ENCODE peak calls at places on chromosomes 12 and 14, in eight cellular contexts. One of them, this sample, is unnamed.

GRCh38 chr14:39762576-39763401 is 330.6 kb upstream of the FBXO33 start:
- DNase-seq in GM23248: no peak
- DNase-seq in effector memory CD4-positive, alpha-beta T cell: no peak
- DNase-seq in CD8-positive, alpha-beta memory T cell: no peak
- DNase-seq in hepatocyte: no peak
- DNase-seq in PC-3: no peak
- DNase-seq in keratinocyte: no peak
- DNase-seq in fibroblast of lung: no peak
- DNase-seq in this sample: no peak

GRCh38 chr12:91339106-91339505 is 156.5 kb upstream of the DCN start:
- DNase-seq in effector memory CD4-positive, alpha-beta T cell: no peak
- DNase-seq in fibroblast of lung: no peak
- DNase-seq in GM23248: no peak
- DNase-seq in hepatocyte: no peak
- DNase-seq in PC-3: no peak
- DNase-seq in CD8-positive, alpha-beta memory T cell: no peak
- DNase-seq in keratinocyte: no peak
- DNase-seq in this sample: no peak

GRCh38 chr14:101070540-101071492 is 167.3 kb upstream of the RTL1 start:
- DNase-seq in CD8-positive, alpha-beta memory T cell: no peak
- DNase-seq in PC-3: no peak
- DNase-seq in GM23248: no peak
- DNase-seq in hepatocyte: no peak
- DNase-seq in keratinocyte: no peak
- DNase-seq in fibroblast of lung: no peak
- DNase-seq in effector memory CD4-positive, alpha-beta T cell: no peak
- DNase-seq in this sample: no peak

GRCh38 chr14:85380891-85381290 is 149.1 kb upstream of the FLRT2 start:
- DNase-seq in PC-3: no peak
- DNase-seq in GM23248: peak; percentile 3
- DNase-seq in fibroblast of lung: no peak
- DNase-seq in keratinocyte: no peak
- DNase-seq in effector memory CD4-positive, alpha-beta T cell: no peak
- DNase-seq in hepatocyte: no peak
- DNase-seq in CD8-positive, alpha-beta memory T cell: no peak
- DNase-seq in this sample: no peak

GRCh38 chr12:120903818-120904773 is at the start of gene SPPL3:
- DNase-seq in PC-3: peak; percentile 88
- DNase-seq in CD8-positive, alpha-beta memory T cell: peak; percentile 92
- DNase-seq in hepatocyte: peak; percentile 96
- DNase-seq in effector memory CD4-positive, alpha-beta T cell: peak; percentile 78
- DNase-seq in keratinocyte: no peak
- DNase-seq in GM23248: peak; percentile 94
- DNase-seq in fibroblast of lung: peak; percentile 81
- DNase-seq in this sample: peak; percentile 92

GRCh38 chr14:72463291-72463866 is 430.5 kb downstream of the DPF3 start:
- DNase-seq in hepatocyte: peak; percentile 41
- DNase-seq in GM23248: peak; percentile 45
- DNase-seq in fibroblast of lung: no peak
- DNase-seq in PC-3: peak; percentile 62
- DNase-seq in CD8-positive, alpha-beta memory T cell: no peak
- DNase-seq in effector memory CD4-positive, alpha-beta T cell: no peak
- DNase-seq in keratinocyte: no peak
- DNase-seq in this sample: no peak

GRCh38 chr12:23060161-23060560 is 435.2 kb downstream of the ETNK1 start:
- DNase-seq in PC-3: no peak
- DNase-seq in GM23248: no peak
- DNase-seq in fibroblast of lung: no peak
- DNase-seq in keratinocyte: no peak
- DNase-seq in hepatocyte: no peak
- DNase-seq in CD8-positive, alpha-beta memory T cell: no peak
- DNase-seq in effector memory CD4-positive, alpha-beta T cell: no peak
- DNase-seq in this sample: no peak

GRCh38 chr12:117093431-117093830 is 5.8 kb downstream of the TESC start:
- DNase-seq in fibroblast of lung: no peak
- DNase-seq in effector memory CD4-positive, alpha-beta T cell: no peak
- DNase-seq in hepatocyte: no peak
- DNase-seq in CD8-positive, alpha-beta memory T cell: no peak
- DNase-seq in GM23248: no peak
- DNase-seq in keratinocyte: no peak
- DNase-seq in PC-3: no peak
- DNase-seq in this sample: no peak

GRCh38 chr14:53509845-53510244 is 356.7 kb upstream of the DDHD1 start:
- DNase-seq in hepatocyte: peak; percentile 74
- DNase-seq in PC-3: no peak
- DNase-seq in keratinocyte: peak; percentile 77
- DNase-seq in fibroblast of lung: peak; percentile 99
- DNase-seq in GM23248: peak; percentile 51
- DNase-seq in CD8-positive, alpha-beta memory T cell: no peak
- DNase-seq in effector memory CD4-positive, alpha-beta T cell: no peak
- DNase-seq in this sample: no peak

GRCh38 chr14:67944605-67945004 is 125.0 kb downstream of the RAD51B start:
- DNase-seq in CD8-positive, alpha-beta memory T cell: no peak
- DNase-seq in hepatocyte: no peak
- DNase-seq in GM23248: peak; percentile 18
- DNase-seq in PC-3: no peak
- DNase-seq in fibroblast of lung: no peak
- DNase-seq in keratinocyte: no peak
- DNase-seq in effector memory CD4-positive, alpha-beta T cell: no peak
- DNase-seq in this sample: no peak

GRCh38 chr12:94571556-94571955 is 78.8 kb downstream of the TMCC3 start:
- DNase-seq in GM23248: peak; percentile 33
- DNase-seq in effector memory CD4-positive, alpha-beta T cell: no peak
- DNase-seq in PC-3: peak; percentile 96
- DNase-seq in keratinocyte: no peak
- DNase-seq in hepatocyte: peak; percentile 88
- DNase-seq in CD8-positive, alpha-beta memory T cell: no peak
- DNase-seq in fibroblast of lung: peak; percentile 84
- DNase-seq in this sample: no peak

GRCh38 chr12:107356266-107356936 is 263.1 kb upstream of the CRY1 start:
- DNase-seq in effector memory CD4-positive, alpha-beta T cell: no peak
- DNase-seq in keratinocyte: no peak
- DNase-seq in PC-3: peak; percentile 86
- DNase-seq in fibroblast of lung: peak; percentile 70
- DNase-seq in hepatocyte: peak; percentile 32
- DNase-seq in GM23248: peak; percentile 84
- DNase-seq in CD8-positive, alpha-beta memory T cell: no peak
- DNase-seq in this sample: peak; percentile 27

GRCh38 chr12:575129-575502 is 88.1 kb downstream of the NINJ2 start:
- DNase-seq in fibroblast of lung: no peak
- DNase-seq in GM23248: peak; percentile 72
- DNase-seq in CD8-positive, alpha-beta memory T cell: no peak
- DNase-seq in effector memory CD4-positive, alpha-beta T cell: no peak
- DNase-seq in hepatocyte: no peak
- DNase-seq in keratinocyte: no peak
- DNase-seq in PC-3: no peak
- DNase-seq in this sample: no peak

GRCh38 chr14:31954991-31955390 is 122.1 kb upstream of the ARHGAP5 start:
- DNase-seq in GM23248: peak; percentile 76
- DNase-seq in PC-3: peak; percentile 11
- DNase-seq in hepatocyte: no peak
- DNase-seq in effector memory CD4-positive, alpha-beta T cell: no peak
- DNase-seq in CD8-positive, alpha-beta memory T cell: no peak
- DNase-seq in fibroblast of lung: no peak
- DNase-seq in keratinocyte: no peak
- DNase-seq in this sample: no peak

DNA sequence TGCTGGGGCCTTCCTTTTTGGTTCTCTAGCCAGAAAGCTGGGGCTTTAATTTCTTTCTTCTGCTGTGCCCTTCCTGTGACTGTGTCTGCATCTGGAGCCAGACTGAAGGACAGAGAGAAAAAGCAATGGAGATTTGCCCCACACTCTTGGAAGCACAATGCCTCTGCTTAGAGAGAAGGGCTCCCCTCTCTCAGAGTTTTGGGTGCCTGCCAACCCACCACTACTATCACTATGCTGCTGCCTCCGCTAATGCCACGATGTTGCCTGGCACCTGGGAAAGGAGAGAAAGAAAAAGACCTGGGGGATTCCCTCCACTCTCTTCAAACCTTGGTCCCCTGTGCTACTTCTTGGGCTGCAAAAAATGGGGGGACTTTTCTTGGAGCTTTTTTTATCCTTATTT is 52.6 kb downstream of the TMEM260 start:
- DNase-seq in CD8-positive, alpha-beta memory T cell: no peak
- DNase-seq in effector memory CD4-positive, alpha-beta T cell: no peak
- DNase-seq in hepatocyte: no peak
- DNase-seq in GM23248: no peak
- DNase-seq in fibroblast of lung: no peak
- DNase-seq in PC-3: no peak
- DNase-seq in keratinocyte: no peak
- DNase-seq in this sample: no peak
- H3K4me1 ChIP-seq in CD8-positive, alpha-beta memory T cell: no peaks in the 10 kb centered on the region
- H3K4me1 ChIP-seq in effector memory CD4-positive, alpha-beta T cell: no peaks in the 10 kb centered on the region
- H3K4me1 ChIP-seq in hepatocyte: no peaks in the 10 kb centered on the region
- H3K4me1 ChIP-seq in GM23248: no peaks in the 10 kb centered on the region
- H3K4me1 ChIP-seq in fibroblast of lung: no peaks in the 10 kb centered on the region
- H3K4me1 ChIP-seq in PC-3: no peaks in the 10 kb centered on the region
- H3K4me1 ChIP-seq in keratinocyte: no peaks in the 10 kb centered on the region
- H3K4me1 ChIP-seq in this sample: no peaks in the 10 kb centered on the region

DNA sequence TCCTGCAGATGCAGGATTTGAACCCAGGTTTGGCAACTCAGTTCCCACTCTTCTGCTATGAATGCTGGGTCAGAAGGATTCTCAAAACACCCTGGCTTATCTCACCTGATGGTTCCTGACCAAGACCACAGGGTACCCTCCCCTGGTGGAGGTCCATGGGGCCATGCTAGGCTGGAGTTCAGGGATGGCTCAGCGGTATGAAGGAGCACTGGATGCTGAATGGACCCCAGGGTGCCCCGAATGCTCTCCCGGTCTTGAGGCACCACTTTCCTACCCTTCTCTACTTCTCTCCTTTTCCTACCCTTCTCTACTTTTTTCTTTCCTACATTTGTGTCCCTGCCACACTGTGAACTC is 9.7 kb downstream of the PLD4 start:
- DNase-seq in keratinocyte: no peak
- DNase-seq in PC-3: no peak
- DNase-seq in fibroblast of lung: no peak
- DNase-seq in hepatocyte: no peak
- DNase-seq in CD8-positive, alpha-beta memory T cell: no peak
- DNase-seq in GM23248: no peak
- DNase-seq in effector memory CD4-positive, alpha-beta T cell: no peak
- DNase-seq in this sample: no peak
- H3K4me3 ChIP-seq in keratinocyte: no peak overlapping the region
- H3K4me3 ChIP-seq in PC-3: no peak overlapping the region
- H3K4me3 ChIP-seq in fibroblast of lung: no peak overlapping the region
- H3K4me3 ChIP-seq in hepatocyte: no peak overlapping the region
- H3K4me3 ChIP-seq in CD8-positive, alpha-beta memory T cell: no peak overlapping the region
- H3K4me3 ChIP-seq in GM23248: no peak overlapping the region
- H3K4me3 ChIP-seq in effector memory CD4-positive, alpha-beta T cell: no peak overlapping the region
- H3K4me3 ChIP-seq in this sample: no peak overlapping the region

GRCh38 chr12:6333566-6333965 is 8.3 kb downstream of the TNFRSF1A start:
- DNase-seq in fibroblast of lung: no peak
- DNase-seq in CD8-positive, alpha-beta memory T cell: no peak
- DNase-seq in hepatocyte: no peak
- DNase-seq in effector memory CD4-positive, alpha-beta T cell: no peak
- DNase-seq in GM23248: peak; percentile 95
- DNase-seq in PC-3: no peak
- DNase-seq in keratinocyte: no peak
- DNase-seq in this sample: no peak

GRCh38 chr12:6330999-6331714 is 10.7 kb downstream of the TNFRSF1A start:
- DNase-seq in CD8-positive, alpha-beta memory T cell: no peak
- DNase-seq in GM23248: no peak
- DNase-seq in effector memory CD4-positive, alpha-beta T cell: no peak
- DNase-seq in keratinocyte: no peak
- DNase-seq in PC-3: no peak
- DNase-seq in hepatocyte: no peak
- DNase-seq in fibroblast of lung: no peak
- DNase-seq in this sample: no peak

GRCh38 chr12:6334359-6334758 is 7.5 kb downstream of the TNFRSF1A start:
- DNase-seq in hepatocyte: no peak
- DNase-seq in PC-3: no peak
- DNase-seq in CD8-positive, alpha-beta memory T cell: no peak
- DNase-seq in keratinocyte: no peak
- DNase-seq in effector memory CD4-positive, alpha-beta T cell: no peak
- DNase-seq in GM23248: no peak
- DNase-seq in fibroblast of lung: no peak
- DNase-seq in this sample: no peak

GRCh38 chr12:6333029-6333428 is 8.8 kb downstream of the TNFRSF1A start:
- DNase-seq in effector memory CD4-positive, alpha-beta T cell: no peak
- DNase-seq in CD8-positive, alpha-beta memory T cell: no peak
- DNase-seq in PC-3: no peak
- DNase-seq in fibroblast of lung: no peak
- DNase-seq in keratinocyte: no peak
- DNase-seq in hepatocyte: no peak
- DNase-seq in GM23248: no peak
- DNase-seq in this sample: no peak

DNA sequence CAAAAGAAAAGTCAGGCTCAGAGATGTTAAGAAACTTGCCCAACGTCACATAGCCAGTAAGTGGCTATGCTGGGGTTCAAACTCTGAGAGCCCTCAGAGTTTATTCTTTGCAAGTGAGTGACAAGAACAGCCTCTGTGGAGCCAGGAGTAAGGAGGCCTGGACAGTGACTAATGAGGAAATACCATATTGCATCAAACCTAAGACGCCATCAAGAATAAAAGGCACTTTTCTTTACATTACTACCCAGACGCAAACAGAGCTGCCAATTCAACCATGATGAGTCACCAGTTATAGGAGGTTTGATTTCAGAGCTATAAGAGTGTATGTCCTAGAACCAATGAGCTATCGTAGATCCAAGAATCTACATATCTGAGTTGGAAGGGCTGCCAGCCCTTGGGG is 9.4 kb downstream of the TNFRSF1A start:
- DNase-seq in fibroblast of lung: peak; percentile 85
- DNase-seq in hepatocyte: no peak
- DNase-seq in PC-3: peak; percentile 92
- DNase-seq in keratinocyte: no peak
- DNase-seq in GM23248: peak; percentile 81
- DNase-seq in CD8-positive, alpha-beta memory T cell: no peak
- DNase-seq in effector memory CD4-positive, alpha-beta T cell: no peak
- DNase-seq in this sample: no peak
- H3K4me1 ChIP-seq in fibroblast of lung: peaks cover 42% of the 10 kb centered on the region
- H3K4me1 ChIP-seq in hepatocyte: peaks cover 28% of the 10 kb centered on the region
- H3K4me1 ChIP-seq in PC-3: peaks cover 51% of the 10 kb centered on the region
- H3K4me1 ChIP-seq in keratinocyte: peaks cover 51% of the 10 kb centered on the region
- H3K4me1 ChIP-seq in GM23248: peaks cover 54% of the 10 kb centered on the region
- H3K4me1 ChIP-seq in CD8-positive, alpha-beta memory T cell: peaks cover 54% of the 10 kb centered on the region
- H3K4me1 ChIP-seq in effector memory CD4-positive, alpha-beta T cell: peaks cover 33% of the 10 kb centered on the region
- H3K4me1 ChIP-seq in this sample: peaks cover 37% of the 10 kb centered on the region

GRCh38 chr14:81459912-81460311 is 59.8 kb upstream of the STON2 start:
- DNase-seq in effector memory CD4-positive, alpha-beta T cell: no peak
- DNase-seq in fibroblast of lung: no peak
- DNase-seq in GM23248: no peak
- DNase-seq in hepatocyte: no peak
- DNase-seq in keratinocyte: no peak
- DNase-seq in CD8-positive, alpha-beta memory T cell: no peak
- DNase-seq in PC-3: no peak
- DNase-seq in this sample: no peak

GRCh38 chr14:81454572-81455218 is 54.6 kb upstream of the STON2 start:
- DNase-seq in keratinocyte: no peak
- DNase-seq in fibroblast of lung: no peak
- DNase-seq in CD8-positive, alpha-beta memory T cell: no peak
- DNase-seq in PC-3: no peak
- DNase-seq in effector memory CD4-positive, alpha-beta T cell: no peak
- DNase-seq in hepatocyte: no peak
- DNase-seq in GM23248: no peak
- DNase-seq in this sample: no peak

GRCh38 chr14:81455344-81455743 is 55.2 kb upstream of the STON2 start:
- DNase-seq in keratinocyte: no peak
- DNase-seq in GM23248: peak; percentile 25
- DNase-seq in fibroblast of lung: no peak
- DNase-seq in effector memory CD4-positive, alpha-beta T cell: no peak
- DNase-seq in PC-3: no peak
- DNase-seq in hepatocyte: no peak
- DNase-seq in CD8-positive, alpha-beta memory T cell: no peak
- DNase-seq in this sample: no peak

GRCh38 chr14:81458352-81458751 is 58.2 kb upstream of the STON2 start:
- DNase-seq in fibroblast of lung: no peak
- DNase-seq in GM23248: no peak
- DNase-seq in PC-3: no peak
- DNase-seq in keratinocyte: no peak
- DNase-seq in hepatocyte: no peak
- DNase-seq in CD8-positive, alpha-beta memory T cell: no peak
- DNase-seq in effector memory CD4-positive, alpha-beta T cell: no peak
- DNase-seq in this sample: no peak

GRCh38 chr14:81459421-81459820 is 59.3 kb upstream of the STON2 start:
- DNase-seq in CD8-positive, alpha-beta memory T cell: no peak
- DNase-seq in keratinocyte: no peak
- DNase-seq in hepatocyte: no peak
- DNase-seq in effector memory CD4-positive, alpha-beta T cell: no peak
- DNase-seq in GM23248: no peak
- DNase-seq in PC-3: no peak
- DNase-seq in fibroblast of lung: no peak
- DNase-seq in this sample: no peak
- H3K4me3 ChIP-seq in CD8-positive, alpha-beta memory T cell: no peak overlapping the region
- H3K4me3 ChIP-seq in keratinocyte: no peak overlapping the region
- H3K4me3 ChIP-seq in hepatocyte: no peak overlapping the region
- H3K4me3 ChIP-seq in effector memory CD4-positive, alpha-beta T cell: no peak overlapping the region
- H3K4me3 ChIP-seq in GM23248: no peak overlapping the region
- H3K4me3 ChIP-seq in PC-3: no peak overlapping the region
- H3K4me3 ChIP-seq in fibroblast of lung: no peak overlapping the region
- H3K4me3 ChIP-seq in this sample: no peak overlapping the region

This sample was measured in CD4-positive, CD25-positive, alpha-beta regulatory T cell.